ENCODE peak calls at places on chromosomes 6 and 20, in ten cellular contexts. Q is posterior cingulate gyrus; H is D341Med; W is left colon; B is endothelial cell; F is cardiac fibroblast; A is bronchial epithelial cell; S is iPS-NIHi11; Z is T-cell; M is activated naive CD4-positive, alpha-beta T cell treated with anti-CD3 and anti-CD28 coated beads for 36 hours. T is an unnamed sample.

GRCh38 chr6:117559299-117559698 is 43.0 kb downstream of the GOPC start:
- DNase-seq in Q (no peak), H (no peak), W (no peak), B (no peak), F (no peak), A (peak), S (no peak), Z (no peak), M (no peak), T (no peak)

GRCh38 chr6:32149932-32150920 is 1.5 kb downstream of the PRRT1 start:
- DNase-seq in Q (no peak), H (no peak), W (no peak), B (no peak), F (no peak), A (no peak), S (no peak), Z (no peak), M (no peak), T (no peak)

GRCh38 chr6:14521141-14521540 is 403.6 kb downstream of the CD83 start:
- DNase-seq in Q (no peak), H (no peak), W (no peak), B (no peak), F (no peak), A (no peak), S (no peak), Z (no peak), M (no peak), T (no peak)

GRCh38 chr6:27178001-27178730 is 69.3 kb upstream of the PRSS16 start:
- DNase-seq in Q (no peak), H (peak), W (peak), B (peak), F (peak), A (peak), S (peak), Z (peak), M (peak), T (no peak)

GRCh38 chr6:7156666-7157278 is 49.0 kb downstream of the RREB1 start:
- DNase-seq in Q (no peak), H (no peak), W (no peak), B (no peak), F (peak), A (peak), S (no peak), Z (no peak), M (no peak), T (no peak)

GRCh38 chr6:84582997-84583396 is 181.4 kb downstream of the TBX18 start:
- DNase-seq in Q (no peak), H (no peak), W (no peak), B (no peak), F (peak), A (no peak), S (no peak), Z (no peak), M (no peak), T (no peak)

GRCh38 chr6:164108869-164109769 is 694.6 kb downstream of the QKI start:
- DNase-seq in Q (no peak), H (no peak), W (peak), B (no peak), F (peak), A (peak), S (no peak), Z (no peak), M (no peak), T (no peak)

GRCh38 chr6:39335780-39336541 is 13.5 kb upstream of the KCNK16 start:
- DNase-seq in Q (peak), H (no peak), W (no peak), B (peak), F (no peak), A (peak), S (no peak), Z (no peak), M (no peak), T (no peak)

GRCh38 chr6:378090-378957 is 13.2 kb upstream of the IRF4 start:
- DNase-seq in Q (no peak), H (no peak), W (no peak), B (no peak), F (no peak), A (no peak), S (no peak), Z (no peak), M (no peak), T (no peak)

GRCh38 chr6:111743859-111744692 is 129.2 kb downstream of the FYN start:
- DNase-seq in Q (no peak), H (no peak), W (no peak), B (no peak), F (peak), A (no peak), S (no peak), Z (no peak), M (no peak), T (no peak)

GRCh38 chr6:14567842-14568241 is 450.3 kb downstream of the CD83 start:
- DNase-seq in Q (no peak), H (no peak), W (no peak), B (no peak), F (no peak), A (no peak), S (no peak), Z (no peak), M (no peak), T (no peak)

GRCh38 chr6:170295519-170296422 is 4.9 kb upstream of the DLL1 start:
- DNase-seq in Q (no peak), H (peak), W (peak), B (no peak), F (no peak), A (peak), S (peak), Z (no peak), M (peak), T (peak)

GRCh38 chr6:27296106-27296783 is 15.8 kb downstream of the POM121L2 start:
- DNase-seq in Q (no peak), H (peak), W (no peak), B (peak), F (peak), A (peak), S (peak), Z (no peak), M (no peak), T (peak)

GRCh38 chr6:157063176-157063934 is 260.0 kb downstream of the TMEM242 start:
- DNase-seq in Q (no peak), H (no peak), W (no peak), B (no peak), F (no peak), A (peak), S (no peak), Z (no peak), M (no peak), T (no peak)

GRCh38 chr6:5512422-5512821 is 251.1 kb downstream of the FARS2 start:
- DNase-seq in Q (no peak), H (no peak), W (no peak), B (no peak), F (no peak), A (no peak), S (no peak), Z (no peak), M (no peak), T (no peak)

GRCh38 chr6:168304752-168305015 is 14.9 kb downstream of the DACT2 start:
- DNase-seq in Q (no peak), H (no peak), W (no peak), B (no peak), F (no peak), A (no peak), S (no peak), Z (no peak), M (no peak), T (no peak)

GRCh38 chr6:129162605-129163004 is 279.7 kb downstream of the LAMA2 start:
- DNase-seq in Q (no peak), H (no peak), W (no peak), B (no peak), F (peak), A (no peak), S (no peak), Z (no peak), M (no peak), T (no peak)

GRCh38 chr20:1263853-1264252 is 2.2 kb upstream of the SNPH start:
- DNase-seq in Q (no peak), H (no peak), W (no peak), B (no peak), F (peak), A (peak), S (no peak), Z (no peak), M (no peak), T (no peak)

GRCh38 chr6:108835218-108835850 is 12.9 kb upstream of the ARMC2 start:
- DNase-seq in Q (peak), H (peak), W (peak), B (peak), F (peak), A (peak), S (peak), Z (peak), M (peak), T (peak)

GRCh38 chr20:48586728-48587127 is 241.1 kb downstream of the PREX1 start:
- DNase-seq in Q (no peak), H (no peak), W (peak), B (no peak), F (no peak), A (no peak), S (no peak), Z (no peak), M (no peak), T (no peak)

GRCh38 chr6:52594216-52594615 is 17.4 kb upstream of the TRAM2 start:
- DNase-seq in Q (no peak), H (no peak), W (no peak), B (no peak), F (no peak), A (no peak), S (no peak), Z (no peak), M (no peak), T (no peak)

GRCh38 chr6:109336221-109336955 is 45.9 kb downstream of the CD164 start:
- DNase-seq in Q (no peak), H (no peak), W (peak), B (no peak), F (peak), A (peak), S (no peak), Z (no peak), M (no peak), T (no peak)

GRCh38 chr6:107817784-107818183 is 6.3 kb downstream of the SCML4 start:
- DNase-seq in Q (no peak), H (no peak), W (no peak), B (no peak), F (no peak), A (no peak), S (no peak), Z (no peak), M (peak), T (no peak)

GRCh38 chr6:47663462-47664216 is 34.7 kb upstream of the ADGRF4 start:
- DNase-seq in Q (no peak), H (no peak), W (no peak), B (no peak), F (no peak), A (peak), S (no peak), Z (no peak), M (no peak), T (no peak)

GRCh38 chr6:69867075-69867911 is 937 bp downstream of the COL19A1 start:
- DNase-seq in Q (peak), H (peak), W (peak), B (peak), F (peak), A (no peak), S (peak), Z (peak), M (peak), T (peak)

GRCh38 chr6:75116946-75117345 is 88.9 kb downstream of the COL12A1 start:
- DNase-seq in Q (no peak), H (no peak), W (no peak), B (no peak), F (peak), A (no peak), S (no peak), Z (no peak), M (no peak), T (no peak)

GRCh38 chr6:137261393-137262154 is 42.4 kb upstream of the IFNGR1 start:
- DNase-seq in Q (no peak), H (no peak), W (no peak), B (no peak), F (peak), A (peak), S (no peak), Z (no peak), M (no peak), T (no peak)

GRCh38 chr20:46563170-46563847 is 12.9 kb upstream of the OCSTAMP start:
- DNase-seq in Q (peak), H (no peak), W (no peak), B (peak), F (no peak), A (no peak), S (peak), Z (no peak), M (no peak), T (no peak)

GRCh38 chr6:14217728-14218637 is 100.4 kb downstream of the CD83 start:
- DNase-seq in Q (no peak), H (no peak), W (peak), B (no peak), F (no peak), A (no peak), S (no peak), Z (no peak), M (no peak), T (no peak)

GRCh38 chr20:51799586-51799985 is 2.7 kb downstream of the SALL4 start:
- DNase-seq in Q (no peak), H (no peak), W (no peak), B (no peak), F (no peak), A (no peak), S (no peak), Z (no peak), M (no peak), T (no peak)

GRCh38 chr6:138485005-138485545 is 14.2 kb downstream of the NHSL1 start:
- DNase-seq in Q (no peak), H (peak), W (no peak), B (no peak), F (peak), A (no peak), S (peak), Z (no peak), M (no peak), T (no peak)

GRCh38 chr20:45894797-45895196 is 3.7 kb downstream of the CTSA start:
- DNase-seq in Q (no peak), H (no peak), W (no peak), B (no peak), F (no peak), A (no peak), S (no peak), Z (no peak), M (no peak), T (no peak)

GRCh38 chr20:18137412-18138265 is at the start of the genes KAT14 and PET117:
- DNase-seq in Q (peak), H (peak), W (peak), B (peak), F (peak), A (peak), S (peak), Z (peak), M (peak), T (peak)

GRCh38 chr6:73710470-73710869 is 14.5 kb downstream of the CD109 start:
- DNase-seq in Q (no peak), H (no peak), W (no peak), B (no peak), F (peak), A (peak), S (no peak), Z (no peak), M (no peak), T (no peak)

GRCh38 chr20:17676378-17676759 is 5.7 kb downstream of the RRBP1 start:
- DNase-seq in Q (no peak), H (no peak), W (no peak), B (no peak), F (no peak), A (no peak), S (no peak), Z (no peak), M (no peak), T (no peak)

GRCh38 chr6:89934685-89935366 is 40.6 kb downstream of the GJA10 start:
- DNase-seq in Q (no peak), H (no peak), W (no peak), B (no peak), F (no peak), A (no peak), S (peak), Z (no peak), M (no peak), T (no peak)

GRCh38 chr20:41005361-41005729 is 23.3 kb upstream of the TOP1 start:
- DNase-seq in Q (no peak), H (no peak), W (peak), B (no peak), F (peak), A (peak), S (no peak), Z (no peak), M (no peak), T (no peak)

GRCh38 chr20:49219924-49220831 is 962 bp downstream of the DDX27 start:
- DNase-seq in Q (no peak), H (no peak), W (no peak), B (no peak), F (no peak), A (no peak), S (no peak), Z (no peak), M (no peak), T (no peak)

T was measured in HEK293T.